ENCODE peak calls at places on chromosomes 1 and 21, in four cellular contexts. M is GM12878, E is K562, Q is HepG2. N is an unnamed sample.

GRCh38 chr1:206631085-206631509 is 4.2 kb upstream of the DYRK3 start:
- DNase-seq in M (peak), Q (peak), E (peak), N (peak)

GRCh38 chr1:224357626-224358124 is 996 bp downstream of the CNIH4 start:
- DNase-seq in M (no peak), Q (peak), E (peak), N (no peak)

GRCh38 chr1:4019606-4020331 is 119.7 kb upstream of the C1orf174 start:
- DNase-seq in Q (no peak), E (no peak), M (no peak), N (no peak)

GRCh38 chr1:11708554-11709350 is 17.2 kb downstream of the DRAXIN start:
- DNase-seq in M (no peak), Q (no peak), E (peak), N (no peak)

GRCh38 chr1:110605901-110606783 is at the start of gene KCNA2:
- DNase-seq in Q (no peak), E (no peak), M (no peak), N (peak)

GRCh38 chr1:6579374-6580118 is at the start of gene ZBTB48:
- DNase-seq in E (peak), M (peak), Q (peak), N (peak)

GRCh38 chr1:224998185-224998584 is 68.7 kb downstream of the DNAH14 start:
- DNase-seq in E (no peak), Q (no peak), M (no peak), N (no peak)

GRCh38 chr21:43965911-43966585 is 46.1 kb upstream of the TRAPPC10 start:
- DNase-seq in Q (no peak), E (no peak), M (no peak), N (no peak)

GRCh38 chr1:203035111-203036000 is 9.1 kb downstream of the PPFIA4 start:
- DNase-seq in Q (no peak), M (no peak), E (no peak), N (no peak)

GRCh38 chr1:226738421-226738994 is 574 bp downstream of the ITPKB start:
- DNase-seq in E (no peak), M (no peak), Q (no peak), N (peak)

GRCh38 chr1:202498542-202498941 is 150.0 kb downstream of the PPP1R12B start:
- DNase-seq in Q (no peak), E (no peak), M (no peak), N (no peak)

GRCh38 chr1:203081465-203082355 is 4.1 kb downstream of the MYOG start:
- DNase-seq in Q (no peak), E (no peak), M (no peak), N (no peak)

GRCh38 chr1:29752141-29752540 is 515.8 kb downstream of the PTPRU start:
- DNase-seq in Q (no peak), M (no peak), E (no peak), N (peak)

GRCh38 chr1:115677172-115677542 is 35.4 kb downstream of the VANGL1 start:
- DNase-seq in M (peak), E (no peak), Q (no peak), N (no peak)

GRCh38 chr1:94327001-94327685 is 89.8 kb upstream of the ARHGAP29 start:
- DNase-seq in E (no peak), Q (no peak), M (no peak), N (peak)

GRCh38 chr1:50661626-50662025 is 238.4 kb upstream of the DMRTA2 start:
- DNase-seq in M (no peak), Q (no peak), E (no peak), N (no peak)
- TF ChIP-seq NR2C2 in M (no peak), Q (no peak), E (no peak), N (no peak)

GRCh38 chr1:155648207-155649147 is 38.5 kb downstream of the MSTO1 start:
- DNase-seq in M (no peak), E (peak), Q (peak), N (no peak)
- TF ChIP-seq NR2C2 in M (no peak), E (no peak), Q (no peak), N (no peak)

GRCh38 chr1:32644426-32644825 is 5.9 kb downstream of the ZBTB8OS start:
- DNase-seq in E (no peak), M (no peak), Q (peak), N (no peak)

GRCh38 chr1:32650157-32650751 is at the start of gene ZBTB8OS:
- DNase-seq in M (peak), Q (peak), E (peak), N (peak)

GRCh38 chr1:32651461-32652073 is 559 bp downstream of the RBBP4 start:
- DNase-seq in Q (no peak), M (no peak), E (no peak), N (no peak)

GRCh38 chr1:32650752-32651460 is at the start of gene RBBP4:
- DNase-seq in Q (peak), M (peak), E (peak), N (peak)

GRCh38 chr1:32647308-32648134 is 2.8 kb downstream of the ZBTB8OS start:
- DNase-seq in Q (no peak), M (no peak), E (no peak), N (no peak)
- TF ChIP-seq NR2C2 in Q (no peak), M (no peak), E (no peak), N (no peak)

GRCh38 chr1:55311057-55311631 is 96.0 kb upstream of the USP24 start:
- DNase-seq in M (no peak), E (no peak), Q (no peak), N (no peak)

GRCh38 chr1:55310517-55310927 is 95.4 kb upstream of the USP24 start:
- DNase-seq in E (peak), M (no peak), Q (no peak), N (no peak)

GRCh38 chr1:55311979-55312378 is 96.8 kb upstream of the USP24 start:
- DNase-seq in M (no peak), E (no peak), Q (no peak), N (no peak)

GRCh38 chr1:55309786-55310516 is 94.8 kb upstream of the USP24 start:
- DNase-seq in E (no peak), Q (no peak), M (no peak), N (no peak)

DNA sequence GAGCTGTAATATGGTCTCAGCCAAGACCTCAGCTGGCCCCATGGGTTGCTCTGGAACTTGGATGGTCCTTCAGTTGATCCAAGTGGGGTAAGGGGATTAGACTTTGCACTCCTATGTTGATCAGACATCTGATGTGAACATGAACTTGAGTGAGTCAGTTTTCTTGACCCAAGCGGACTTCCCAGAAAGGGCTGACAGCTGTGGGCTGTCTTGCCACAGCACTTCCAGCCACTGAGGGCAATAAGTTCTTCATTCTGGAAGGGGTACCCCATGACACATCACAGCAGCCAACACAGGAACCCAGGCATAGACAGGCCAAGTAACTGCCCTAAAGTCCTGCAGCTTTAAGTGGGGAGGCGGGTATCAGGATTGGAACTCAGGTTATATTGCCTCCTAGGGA is 93.9 kb upstream of the USP24 start:
- DNase-seq in Q (no peak), E (no peak), M (no peak), N (no peak)
- TF ChIP-seq NR2C2 in Q (no peak), E (no peak), M (no peak), N (no peak)

GRCh38 chr1:180156631-180157091 is 2.0 kb downstream of the QSOX1 start:
- DNase-seq in M (no peak), Q (no peak), E (peak), N (no peak)
- TF ChIP-seq NR2C2 in M (no peak), Q (no peak), E (no peak), N (no peak)

GRCh38 chr1:17272641-17273040 is 23.7 kb downstream of the PADI3 start:
- DNase-seq in Q (no peak), E (no peak), M (no peak), N (no peak)
- TF ChIP-seq NR2C2 in Q (no peak), E (no peak), M (no peak), N (no peak)

N was measured in WTC11.